ENCODE peak calls at places on chromosomes 7 and 10, in seven cellular contexts. V is upper lobe of right lung; G is occipital lobe; E is tibial nerve; H is stimulated activated CD4-positive, alpha-beta T cell treated with anti-CD3 and anti-CD28 coated beads, Interleukin-12 subunit alpha, Interleukin-12 subunit beta, amount 100 ng/mL, for 4 hours; O is HT1080; L is hepatocyte. W is an unnamed sample.
A peak's percentile ranks its signal among the peaks of the same experiment; 100 is the strongest.

GRCh38 chr10:62466590-62466989 is 92.4 kb downstream of the ZNF365 start:
- DNase-seq in V (no peak), G (no peak), E (no peak), H (no peak), O (no peak), L (no peak), W (no peak)

GRCh38 chr7:34067406-34067805 is 162.1 kb downstream of the BMPER start:
- DNase-seq in V (no peak), G (no peak), E (no peak), H (no peak), O (no peak), L (no peak), W (no peak)

GRCh38 chr7:20260219-20260618 is 43.0 kb upstream of the MACC1 start:
- DNase-seq in V (no peak), G (no peak), E (no peak), H (no peak), O (no peak), L (no peak), W (no peak)

GRCh38 chr7:31948041-31948440 is 122.2 kb downstream of the PDE1C start:
- DNase-seq in V (no peak), G (no peak), E (no peak), H (no peak), O (peak; percentile 75), L (peak; percentile 70), W (no peak)

GRCh38 chr7:131544449-131545425 is 11.7 kb downstream of the PODXL start:
- DNase-seq in V (no peak), G (no peak), E (no peak), H (no peak), O (peak; percentile 73), L (no peak), W (no peak)

GRCh38 chr7:47647213-47647985 is 65.5 kb upstream of the TNS3 start:
- DNase-seq in V (no peak), G (no peak), E (no peak), H (no peak), O (no peak), L (no peak), W (no peak)

GRCh38 chr10:24825551-24825950 is 101.9 kb upstream of the ARHGAP21 start:
- DNase-seq in V (no peak), G (no peak), E (no peak), H (no peak), O (no peak), L (no peak), W (no peak)

GRCh38 chr10:4265964-4266363 is 481.0 kb upstream of the KLF6 start:
- DNase-seq in V (no peak), G (no peak), E (no peak), H (no peak), O (no peak), L (no peak), W (no peak)

GRCh38 chr10:92822964-92823363 is 25.4 kb upstream of the EXOC6 start:
- DNase-seq in V (no peak), G (no peak), E (no peak), H (no peak), O (no peak), L (no peak), W (no peak)

GRCh38 chr7:100865372-100865911 is 1.7 kb upstream of the TRIP6 start:
- DNase-seq in V (no peak), G (no peak), E (no peak), H (no peak), O (peak; percentile 74), L (no peak), W (peak; percentile 83)

GRCh38 chr10:43200538-43201390 is 62.5 kb downstream of the CSGALNACT2 start:
- DNase-seq in V (peak; percentile 44), G (no peak), E (no peak), H (no peak), O (no peak), L (no peak), W (no peak)

GRCh38 chr10:124221356-124222297 is 128.2 kb upstream of the CHST15 start:
- DNase-seq in V (no peak), G (no peak), E (no peak), H (no peak), O (peak; percentile 82), L (no peak), W (peak; percentile 65)

GRCh38 chr7:6252310-6252709 is 20.1 kb downstream of the CYTH3 start:
- DNase-seq in V (no peak), G (no peak), E (no peak), H (no peak), O (peak; percentile 83), L (no peak), W (no peak)

GRCh38 chr10:124037784-124038183 is 55.6 kb downstream of the CHST15 start:
- DNase-seq in V (no peak), G (no peak), E (no peak), H (no peak), O (no peak), L (no peak), W (no peak)

GRCh38 chr7:7177044-7177517 is 5.3 kb upstream of the C1GALT1 start:
- DNase-seq in V (no peak), G (no peak), E (no peak), H (no peak), O (peak; percentile 96), L (peak; percentile 75), W (no peak)

GRCh38 chr10:92662852-92663251 is 26.9 kb upstream of the HHEX start:
- DNase-seq in V (no peak), G (no peak), E (no peak), H (no peak), O (no peak), L (no peak), W (no peak)

GRCh38 chr7:78499966-78500365 is 701.4 kb downstream of the PHTF2 start:
- DNase-seq in V (no peak), G (no peak), E (no peak), H (no peak), O (no peak), L (no peak), W (no peak)

GRCh38 chr10:103660364-103661197 is 167.1 kb downstream of the NEURL1 start:
- DNase-seq in V (peak; percentile 72), G (peak; percentile 40), E (no peak), H (peak; percentile 13), O (no peak), L (no peak), W (peak; percentile 80)

GRCh38 chr7:101880536-101881443 is 63.4 kb downstream of the CUX1 start:
- DNase-seq in V (no peak), G (no peak), E (no peak), H (no peak), O (peak; percentile 44), L (no peak), W (no peak)

GRCh38 chr10:13698217-13698616 is 111.5 kb downstream of the PRPF18 start:
- DNase-seq in V (no peak), G (no peak), E (no peak), H (no peak), O (no peak), L (no peak), W (no peak)

GRCh38 chr10:6146921-6147320 is 55.8 kb upstream of the PFKFB3 start:
- DNase-seq in V (no peak), G (no peak), E (no peak), H (no peak), O (no peak), L (no peak), W (no peak)

GRCh38 chr7:54813398-54813797 is 54.4 kb upstream of the SEC61G start:
- DNase-seq in V (no peak), G (peak; percentile 9), E (peak; percentile 52), H (no peak), O (no peak), L (no peak), W (no peak)

GRCh38 chr10:75137533-75138438 is 26.3 kb downstream of the SAMD8 start:
- DNase-seq in V (no peak), G (no peak), E (no peak), H (no peak), O (peak; percentile 65), L (peak; percentile 17), W (no peak)

GRCh38 chr7:103065666-103066065 is 8.9 kb downstream of the FBXL13 start:
- DNase-seq in V (peak; percentile 70), G (no peak), E (no peak), H (peak; percentile 25), O (peak; percentile 61), L (peak; percentile 46), W (peak; percentile 43)

GRCh38 chr7:158858592-158859503 is 2.5 kb downstream of the DYNC2I1 start:
- DNase-seq in V (no peak), G (no peak), E (no peak), H (no peak), O (no peak), L (no peak), W (peak; percentile 66)

GRCh38 chr10:73916761-73917470 is 6.0 kb downstream of the PLAU start:
- DNase-seq in V (no peak), G (no peak), E (no peak), H (no peak), O (peak; percentile 24), L (no peak), W (no peak)

GRCh38 chr10:70903262-70903921 is 15.0 kb upstream of the PCBD1 start:
- DNase-seq in V (no peak), G (no peak), E (peak; percentile 64), H (peak; percentile 15), O (peak; percentile 37), L (peak; percentile 71), W (peak; percentile 95)

GRCh38 chr10:124223711-124224085 is 130.3 kb upstream of the CHST15 start:
- DNase-seq in V (no peak), G (no peak), E (no peak), H (no peak), O (no peak), L (no peak), W (no peak)

GRCh38 chr7:23469961-23470250 is 385 bp downstream of the IGF2BP3 start:
- DNase-seq in V (no peak), G (no peak), E (no peak), H (no peak), O (no peak), L (no peak), W (no peak)

GRCh38 chr10:11878776-11879175 is 55.6 kb downstream of the PROSER2 start:
- DNase-seq in V (no peak), G (no peak), E (no peak), H (no peak), O (no peak), L (no peak), W (peak; percentile 43)

GRCh38 chr10:114869500-114869899 is 47.9 kb downstream of the FHIP2A start:
- DNase-seq in V (no peak), G (no peak), E (no peak), H (no peak), O (peak; percentile 84), L (no peak), W (no peak)

GRCh38 chr7:91657386-91658120 is 222.9 kb downstream of the MTERF1 start:
- DNase-seq in V (no peak), G (no peak), E (no peak), H (no peak), O (peak; percentile 20), L (no peak), W (no peak)

GRCh38 chr7:155258233-155258575 is 39.5 kb upstream of the INSIG1 start:
- DNase-seq in V (no peak), G (no peak), E (peak; percentile 66), H (no peak), O (peak; percentile 74), L (no peak), W (no peak)

GRCh38 chr7:1907751-1908365 is 237.8 kb downstream of the ELFN1 start:
- DNase-seq in V (no peak), G (no peak), E (no peak), H (no peak), O (no peak), L (no peak), W (no peak)

GRCh38 chr7:14931511-14932215 is 29.1 kb upstream of the DGKB start:
- DNase-seq in V (no peak), G (no peak), E (no peak), H (no peak), O (no peak), L (no peak), W (no peak)

GRCh38 chr7:23863209-23863798 is 153.3 kb downstream of the STK31 start:
- DNase-seq in V (no peak), G (no peak), E (no peak), H (no peak), O (peak; percentile 32), L (peak; percentile 56), W (peak; percentile 27)

GRCh38 chr10:127889605-127890195 is 3.0 kb downstream of the CLRN3 start:
- DNase-seq in V (no peak), G (no peak), E (no peak), H (no peak), O (peak; percentile 69), L (no peak), W (no peak)

GRCh38 chr10:3185386-3185785 is 12.8 kb upstream of the PITRM1 start:
- DNase-seq in V (no peak), G (no peak), E (no peak), H (no peak), O (no peak), L (no peak), W (no peak)

W was measured in H7.